ENCODE peak calls at places on chromosomes 12 and 14, in nine cellular contexts. Y is COR-L47; V is activated CD4-positive, alpha-beta T cell treated with anti-CD3 and anti-CD28 coated beads, Interleukin-2, amount 10 ng/mL, durations not matched to agents 7 days and 5 days; K is left colon; S is NCI-H187; G is foreskin fibroblast; P is NCI-H1092; Z is substantia nigra; B is NCI-H345. E is an unnamed sample.

GRCh38 chr12:188910-189621 is 24.9 kb downstream of the SLC6A12 start:
- DNase-seq in P (peak; percentile 52), V (peak; percentile 39), Z (no peak), G (peak; percentile 81), K (peak; percentile 53), S (peak; percentile 56), B (peak; percentile 51), Y (no peak), E (peak; percentile 95)

GRCh38 chr14:31441273-31442110 is 15.8 kb downstream of the DTD2 start:
- DNase-seq in G (peak; percentile 41), K (no peak), S (no peak), B (no peak), Y (no peak), P (no peak), Z (no peak), V (no peak), E (peak; percentile 48)

GRCh38 chr14:90970167-90970600 is 90.3 kb downstream of the RPS6KA5 start:
- DNase-seq in G (peak; percentile 16), K (no peak), B (no peak), V (no peak), Y (no peak), P (no peak), Z (no peak), S (no peak), E (no peak)

GRCh38 chr12:31217356-31218130 is 108.4 kb downstream of the SINHCAF start:
- DNase-seq in B (no peak), P (no peak), Y (no peak), Z (no peak), K (no peak), V (no peak), S (no peak), G (no peak), E (no peak)

GRCh38 chr12:46921048-46921753 is 95.4 kb upstream of the SLC38A4 start:
- DNase-seq in P (no peak), B (no peak), Y (no peak), S (no peak), Z (no peak), G (peak; percentile 70), V (no peak), K (no peak), E (peak; percentile 37)

GRCh38 chr14:50312734-50313054 is 570 bp downstream of the DMAC2L start:
- DNase-seq in S (peak; percentile 54), K (no peak), P (no peak), Z (no peak), V (peak; percentile 68), B (no peak), Y (peak; percentile 53), G (no peak), E (no peak)

GRCh38 chr12:52032431-52032796 is 18.8 kb upstream of the NR4A1 start:
- DNase-seq in V (no peak), Y (peak; percentile 8), S (no peak), K (peak; percentile 74), G (peak; percentile 79), Z (no peak), B (peak; percentile 18), P (no peak), E (peak; percentile 68)

GRCh38 chr14:102824832-102825231 is 47.6 kb downstream of the TRAF3 start:
- DNase-seq in S (no peak), K (no peak), V (no peak), P (no peak), G (peak; percentile 67), Y (no peak), Z (no peak), B (no peak), E (no peak)

GRCh38 chr12:49389092-49389703 is 21.9 kb downstream of the SPATS2 start:
- DNase-seq in P (no peak), K (peak; percentile 46), B (no peak), Z (no peak), Y (no peak), G (no peak), V (peak; percentile 72), S (no peak), E (no peak)

GRCh38 chr14:101500061-101500460 is 61.2 kb upstream of the DIO3 start:
- DNase-seq in G (no peak), P (no peak), V (no peak), Z (no peak), B (no peak), Y (no peak), K (no peak), S (no peak), E (no peak)

GRCh38 chr12:132287391-132288238 is 41.8 kb downstream of the GALNT9 start:
- DNase-seq in V (no peak), S (no peak), P (no peak), G (no peak), Y (no peak), B (no peak), Z (no peak), K (no peak), E (no peak)

GRCh38 chr12:28456934-28457710 is 266.9 kb downstream of the CCDC91 start:
- DNase-seq in Y (no peak), B (no peak), S (no peak), V (no peak), G (no peak), Z (no peak), P (no peak), K (no peak), E (peak; percentile 3)

GRCh38 chr14:95679995-95680735 is 6.1 kb upstream of the TCL1B start:
- DNase-seq in G (no peak), K (no peak), Y (peak; percentile 99), Z (no peak), S (no peak), V (no peak), B (peak; percentile 96), P (peak; percentile 75), E (no peak)

GRCh38 chr12:2876431-2877046 is 435 bp downstream of the FOXM1 start:
- DNase-seq in V (peak; percentile 40), P (no peak), K (no peak), B (no peak), Z (no peak), S (no peak), G (peak; percentile 46), Y (no peak), E (peak; percentile 40)

GRCh38 chr12:117212563-117213190 is 22.4 kb upstream of the FBXO21 start:
- DNase-seq in P (peak; percentile 57), V (peak; percentile 67), Y (peak; percentile 52), S (peak; percentile 78), G (peak; percentile 90), B (peak; percentile 74), Z (no peak), K (peak; percentile 73), E (peak; percentile 89)

GRCh38 chr14:79596531-79596930 is 614.8 kb downstream of the DIO2 start:
- DNase-seq in Z (no peak), S (no peak), K (no peak), G (peak; percentile 65), Y (no peak), P (no peak), B (no peak), V (no peak), E (peak; percentile 10)

GRCh38 chr14:78618379-78618778 is 448.2 kb downstream of the NRXN3 start:
- DNase-seq in V (no peak), Y (no peak), G (no peak), B (no peak), S (no peak), P (no peak), K (no peak), Z (no peak), E (no peak)

GRCh38 chr12:120972870-120973543 is 5.3 kb upstream of the HNF1A start:
- DNase-seq in G (no peak), S (peak; percentile 74), P (no peak), V (no peak), K (no peak), Z (no peak), B (peak; percentile 28), Y (no peak), E (no peak)

GRCh38 chr12:3295648-3296408 is 195.2 kb upstream of the PRMT8 start:
- DNase-seq in Y (no peak), Z (no peak), K (peak; percentile 19), B (no peak), P (no peak), V (no peak), S (no peak), G (peak; percentile 60), E (peak; percentile 53)

GRCh38 chr12:54052745-54053624 is 650 bp upstream of the HOXC4 start:
- DNase-seq in S (no peak), Y (no peak), P (no peak), V (no peak), K (no peak), G (no peak), Z (no peak), B (no peak), E (peak; percentile 61)

GRCh38 chr12:80912906-80913769 is 24.6 kb downstream of the LIN7A start:
- DNase-seq in Z (no peak), S (no peak), K (no peak), B (no peak), G (peak; percentile 50), P (no peak), Y (no peak), V (no peak), E (no peak)

GRCh38 chr12:124914392-124915248 is at the start of gene UBC:
- DNase-seq in G (peak; percentile 97), S (no peak), Z (no peak), K (peak; percentile 94), Y (no peak), P (no peak), B (no peak), V (peak; percentile 89), E (peak; percentile 89)

GRCh38 chr12:14191612-14192011 is 173.9 kb upstream of the ATF7IP start:
- DNase-seq in V (no peak), G (no peak), B (no peak), K (no peak), Z (no peak), S (no peak), Y (no peak), P (no peak), E (no peak)

GRCh38 chr14:28770061-28770460 is 3.5 kb downstream of the FOXG1 start:
- DNase-seq in S (no peak), P (no peak), K (no peak), V (no peak), Y (no peak), B (no peak), G (no peak), Z (no peak), E (no peak)

GRCh38 chr14:94027566-94028449 is 1.7 kb downstream of the OTUB2 start:
- DNase-seq in S (no peak), B (peak; percentile 13), K (no peak), G (no peak), P (no peak), Z (no peak), Y (no peak), V (no peak), E (no peak)

GRCh38 chr14:37834275-37834674 is 238.8 kb downstream of the TTC6 start:
- DNase-seq in Y (no peak), K (no peak), S (no peak), V (no peak), Z (no peak), G (no peak), P (no peak), B (no peak), E (no peak)

GRCh38 chr12:57242691-57243454 is 8.1 kb downstream of the STAC3 start:
- DNase-seq in P (peak; percentile 77), G (peak; percentile 74), S (peak; percentile 61), Z (no peak), Y (peak; percentile 89), V (peak; percentile 64), K (peak; percentile 75), B (peak; percentile 92), E (peak; percentile 60)

GRCh38 chr12:31119531-31120211 is 46.0 kb downstream of the DDX11 start:
- DNase-seq in Y (no peak), B (no peak), S (no peak), P (no peak), Z (no peak), K (no peak), V (no peak), G (no peak), E (no peak)

GRCh38 chr12:117280019-117280680 is 81.3 kb downstream of the NOS1 start:
- DNase-seq in P (no peak), V (no peak), S (no peak), Y (no peak), G (no peak), B (no peak), K (no peak), Z (no peak), E (no peak)

GRCh38 chr14:89445252-89445973 is 28.4 kb upstream of the FOXN3 start:
- DNase-seq in V (no peak), K (no peak), Z (no peak), Y (no peak), S (no peak), P (no peak), B (no peak), G (no peak), E (no peak)

GRCh38 chr14:92619671-92620437 is 106.3 kb downstream of the RIN3 start:
- DNase-seq in Z (no peak), K (no peak), S (no peak), V (no peak), G (peak; percentile 60), Y (no peak), P (no peak), B (no peak), E (no peak)

E was measured in AG20443.